ENCODE peak calls at places on chromosome 10, in five cellular contexts. One of them, this sample, is unnamed.

GRCh38 chr10:11264481-11265044 is 246.9 kb downstream of the CELF2 start:
- DNase-seq in mesenchymal stem cell: no peak
- DNase-seq in IMR-90: no peak
- DNase-seq in neuronal stem cell: no peak
- DNase-seq in mesendoderm: no peak
- DNase-seq in this sample: no peak

GRCh38 chr10:6275022-6275997 is 72.6 kb downstream of the PFKFB3 start:
- DNase-seq in IMR-90: peak; percentile 99
- DNase-seq in neuronal stem cell: peak; percentile 17
- DNase-seq in mesenchymal stem cell: peak; percentile 100
- DNase-seq in mesendoderm: peak; percentile 98
- DNase-seq in this sample: peak; percentile 80

GRCh38 chr10:21184216-21184615 is 287.1 kb upstream of the NEBL start:
- DNase-seq in mesenchymal stem cell: peak; percentile 52
- DNase-seq in neuronal stem cell: no peak
- DNase-seq in IMR-90: no peak
- DNase-seq in mesendoderm: no peak
- DNase-seq in this sample: no peak

GRCh38 chr10:124512600-124512999 is 51.0 kb downstream of the LHPP start:
- DNase-seq in mesendoderm: no peak
- DNase-seq in IMR-90: no peak
- DNase-seq in neuronal stem cell: no peak
- DNase-seq in mesenchymal stem cell: no peak
- DNase-seq in this sample: no peak

GRCh38 chr10:30000802-30001571 is 58.4 kb downstream of the JCAD start:
- DNase-seq in mesenchymal stem cell: peak; percentile 98
- DNase-seq in mesendoderm: no peak
- DNase-seq in IMR-90: peak; percentile 93
- DNase-seq in neuronal stem cell: no peak
- DNase-seq in this sample: no peak

GRCh38 chr10:27628631-27629030 is 117.0 kb downstream of the MKX start:
- DNase-seq in mesendoderm: no peak
- DNase-seq in IMR-90: no peak
- DNase-seq in mesenchymal stem cell: no peak
- DNase-seq in neuronal stem cell: no peak
- DNase-seq in this sample: no peak

GRCh38 chr10:2094171-2094570 is 356.8 kb upstream of the ADARB2 start:
- DNase-seq in mesendoderm: no peak
- DNase-seq in neuronal stem cell: no peak
- DNase-seq in IMR-90: no peak
- DNase-seq in mesenchymal stem cell: no peak
- DNase-seq in this sample: no peak

GRCh38 chr10:25933653-25934608 is at the start of gene MYO3A:
- DNase-seq in mesendoderm: peak; percentile 83
- DNase-seq in neuronal stem cell: peak; percentile 31
- DNase-seq in IMR-90: no peak
- DNase-seq in mesenchymal stem cell: no peak
- DNase-seq in this sample: peak; percentile 74

GRCh38 chr10:44039599-44039998 is 345.3 kb downstream of the CXCL12 start:
- DNase-seq in mesendoderm: no peak
- DNase-seq in mesenchymal stem cell: no peak
- DNase-seq in neuronal stem cell: no peak
- DNase-seq in IMR-90: no peak
- DNase-seq in this sample: no peak

GRCh38 chr10:114257488-114257887 is 18.4 kb downstream of the VWA2 start:
- DNase-seq in mesendoderm: peak; percentile 85
- DNase-seq in mesenchymal stem cell: peak; percentile 69
- DNase-seq in IMR-90: no peak
- DNase-seq in neuronal stem cell: no peak
- DNase-seq in this sample: no peak

GRCh38 chr10:31749981-31750850 is 178.4 kb downstream of the ARHGAP12 start:
- DNase-seq in mesendoderm: no peak
- DNase-seq in IMR-90: no peak
- DNase-seq in neuronal stem cell: no peak
- DNase-seq in mesenchymal stem cell: peak; percentile 38
- DNase-seq in this sample: no peak

GRCh38 chr10:59465089-59465488 is 102.7 kb upstream of the FAM13C start:
- DNase-seq in neuronal stem cell: no peak
- DNase-seq in IMR-90: peak; percentile 53
- DNase-seq in mesendoderm: peak; percentile 47
- DNase-seq in mesenchymal stem cell: peak; percentile 27
- DNase-seq in this sample: no peak

GRCh38 chr10:61063911-61064310 is 119.9 kb upstream of the RHOBTB1 start:
- DNase-seq in IMR-90: peak; percentile 23
- DNase-seq in mesendoderm: no peak
- DNase-seq in mesenchymal stem cell: no peak
- DNase-seq in neuronal stem cell: no peak
- DNase-seq in this sample: no peak

GRCh38 chr10:122001698-122002097 is 12.7 kb downstream of the TACC2 start:
- DNase-seq in neuronal stem cell: no peak
- DNase-seq in mesendoderm: no peak
- DNase-seq in mesenchymal stem cell: no peak
- DNase-seq in IMR-90: no peak
- DNase-seq in this sample: no peak

GRCh38 chr10:31615129-31615528 is 296.1 kb downstream of the ZEB1 start:
- DNase-seq in IMR-90: no peak
- DNase-seq in neuronal stem cell: no peak
- DNase-seq in mesendoderm: no peak
- DNase-seq in mesenchymal stem cell: no peak
- DNase-seq in this sample: no peak

GRCh38 chr10:60299961-60300883 is 89.5 kb downstream of the ANK3 start:
- DNase-seq in mesendoderm: peak; percentile 93
- DNase-seq in neuronal stem cell: peak; percentile 37
- DNase-seq in IMR-90: peak; percentile 52
- DNase-seq in mesenchymal stem cell: peak; percentile 95
- DNase-seq in this sample: peak; percentile 64

GRCh38 chr10:32095116-32095733 is 39.0 kb upstream of the KIF5B start:
- DNase-seq in IMR-90: no peak
- DNase-seq in mesendoderm: no peak
- DNase-seq in neuronal stem cell: no peak
- DNase-seq in mesenchymal stem cell: no peak
- DNase-seq in this sample: no peak

GRCh38 chr10:546971-547590 is 142.4 kb downstream of the DIP2C start:
- DNase-seq in mesendoderm: peak; percentile 88
- DNase-seq in neuronal stem cell: peak; percentile 12
- DNase-seq in mesenchymal stem cell: peak; percentile 25
- DNase-seq in IMR-90: peak; percentile 31
- DNase-seq in this sample: no peak

GRCh38 chr10:72186633-72187330 is 29.0 kb upstream of the ANAPC16 start:
- DNase-seq in neuronal stem cell: no peak
- DNase-seq in mesenchymal stem cell: peak; percentile 75
- DNase-seq in IMR-90: peak; percentile 41
- DNase-seq in mesendoderm: no peak
- DNase-seq in this sample: no peak

GRCh38 chr10:61452655-61453641 is at the start of gene TMEM26:
- DNase-seq in IMR-90: peak; percentile 30
- DNase-seq in mesenchymal stem cell: peak; percentile 74
- DNase-seq in neuronal stem cell: peak; percentile 39
- DNase-seq in mesendoderm: peak; percentile 72
- DNase-seq in this sample: peak; percentile 77

GRCh38 chr10:72276013-72276387 is 2.3 kb downstream of the DDIT4 start:
- DNase-seq in mesenchymal stem cell: no peak
- DNase-seq in mesendoderm: no peak
- DNase-seq in neuronal stem cell: no peak
- DNase-seq in IMR-90: no peak
- DNase-seq in this sample: no peak

GRCh38 chr10:98349508-98349922 is 65.5 kb downstream of the PYROXD2 start:
- DNase-seq in neuronal stem cell: no peak
- DNase-seq in IMR-90: peak; percentile 99
- DNase-seq in mesendoderm: no peak
- DNase-seq in mesenchymal stem cell: peak; percentile 95
- DNase-seq in this sample: no peak

GRCh38 chr10:91090761-91091529 is 129.5 kb upstream of the PCGF5 start:
- DNase-seq in mesenchymal stem cell: peak; percentile 17
- DNase-seq in mesendoderm: no peak
- DNase-seq in neuronal stem cell: no peak
- DNase-seq in IMR-90: no peak
- DNase-seq in this sample: no peak

GRCh38 chr10:112949875-112950507 is at the start of gene TCF7L2:
- DNase-seq in mesendoderm: peak; percentile 100
- DNase-seq in IMR-90: peak; percentile 95
- DNase-seq in neuronal stem cell: peak; percentile 99
- DNase-seq in mesenchymal stem cell: peak; percentile 98
- DNase-seq in this sample: peak; percentile 99

GRCh38 chr10:71998840-71999194 is 34.6 kb downstream of the CHST3 start:
- DNase-seq in mesendoderm: peak; percentile 61
- DNase-seq in IMR-90: peak; percentile 75
- DNase-seq in mesenchymal stem cell: peak; percentile 90
- DNase-seq in neuronal stem cell: no peak
- DNase-seq in this sample: peak; percentile 56

GRCh38 chr10:84288151-84288550 is 40.2 kb upstream of the CCSER2 start:
- DNase-seq in mesendoderm: no peak
- DNase-seq in mesenchymal stem cell: no peak
- DNase-seq in IMR-90: no peak
- DNase-seq in neuronal stem cell: no peak
- DNase-seq in this sample: no peak

GRCh38 chr10:34655286-34656170 is 159.6 kb downstream of the PARD3 start:
- DNase-seq in IMR-90: peak; percentile 75
- DNase-seq in mesenchymal stem cell: peak; percentile 78
- DNase-seq in neuronal stem cell: peak; percentile 63
- DNase-seq in mesendoderm: peak; percentile 91
- DNase-seq in this sample: no peak

GRCh38 chr10:74988055-74988773 is 123.2 kb upstream of the SAMD8 start:
- DNase-seq in neuronal stem cell: no peak
- DNase-seq in mesendoderm: no peak
- DNase-seq in mesenchymal stem cell: no peak
- DNase-seq in IMR-90: peak; percentile 43
- DNase-seq in this sample: no peak

GRCh38 chr10:89478085-89478738 is 57.2 kb downstream of the SLC16A12 start:
- DNase-seq in neuronal stem cell: no peak
- DNase-seq in mesenchymal stem cell: no peak
- DNase-seq in IMR-90: no peak
- DNase-seq in mesendoderm: peak; percentile 88
- DNase-seq in this sample: peak; percentile 31

GRCh38 chr10:128268015-128268722 is 141.9 kb upstream of the MKI67 start:
- DNase-seq in mesenchymal stem cell: peak; percentile 3
- DNase-seq in neuronal stem cell: peak; percentile 70
- DNase-seq in mesendoderm: peak; percentile 82
- DNase-seq in IMR-90: no peak
- DNase-seq in this sample: peak; percentile 89

GRCh38 chr10:128070721-128071416 is 55.4 kb downstream of the MKI67 start:
- DNase-seq in mesenchymal stem cell: no peak
- DNase-seq in mesendoderm: no peak
- DNase-seq in neuronal stem cell: no peak
- DNase-seq in IMR-90: no peak
- DNase-seq in this sample: no peak

GRCh38 chr10:111546216-111546615 is 469.4 kb downstream of the ADRA2A start:
- DNase-seq in mesenchymal stem cell: no peak
- DNase-seq in neuronal stem cell: no peak
- DNase-seq in IMR-90: no peak
- DNase-seq in mesendoderm: no peak
- DNase-seq in this sample: no peak

GRCh38 chr10:99304027-99304856 is 24.9 kb upstream of the CNNM1 start:
- DNase-seq in IMR-90: no peak
- DNase-seq in mesendoderm: peak; percentile 10
- DNase-seq in neuronal stem cell: no peak
- DNase-seq in mesenchymal stem cell: peak; percentile 29
- DNase-seq in this sample: no peak

DNA sequence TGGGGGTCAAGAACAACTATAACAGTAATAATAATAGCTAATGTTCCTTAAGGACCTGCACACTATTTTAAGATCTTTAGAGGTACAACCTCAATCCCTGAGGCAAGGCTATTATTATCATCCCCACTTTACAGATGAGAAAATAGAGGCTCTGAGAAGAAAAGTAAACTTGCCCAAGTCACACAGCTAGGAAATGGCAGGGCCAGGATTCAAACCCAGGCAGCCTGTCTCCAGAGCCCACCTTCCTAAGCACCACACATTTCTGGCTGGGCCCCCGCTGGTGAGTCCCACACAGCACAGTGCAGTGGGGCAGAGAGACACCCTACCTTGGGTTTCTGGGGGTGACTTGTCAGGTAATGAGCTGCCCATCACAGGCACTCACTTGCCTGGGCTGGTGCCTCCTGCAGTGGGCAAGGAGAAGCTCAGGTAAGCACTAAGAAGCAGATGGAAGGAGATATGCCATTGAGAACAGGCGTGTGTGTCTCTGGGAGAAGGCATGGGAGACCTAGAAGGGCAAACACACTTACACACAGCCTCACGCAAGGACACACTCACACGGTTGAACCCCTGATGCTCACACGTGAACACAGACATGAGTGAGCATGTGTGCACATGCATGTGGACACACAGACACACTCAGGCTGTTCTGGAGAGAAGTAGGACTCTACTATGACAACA is 104.4 kb upstream of the ZMIZ1 start:
- DNase-seq in mesenchymal stem cell: no peak
- DNase-seq in mesendoderm: peak; percentile 24
- DNase-seq in IMR-90: no peak
- DNase-seq in neuronal stem cell: no peak
- DNase-seq in this sample: no peak
- H3K18ac ChIP-seq in mesenchymal stem cell: peak overlapping the region; percentile 26
- H3K18ac ChIP-seq in mesendoderm: no peak overlapping the region
- H3K18ac ChIP-seq in IMR-90: peak overlapping the region; percentile 83
- H3K18ac ChIP-seq in neuronal stem cell: peak overlapping the region; percentile 97
- H3K18ac ChIP-seq in this sample: no peak overlapping the region

DNA sequence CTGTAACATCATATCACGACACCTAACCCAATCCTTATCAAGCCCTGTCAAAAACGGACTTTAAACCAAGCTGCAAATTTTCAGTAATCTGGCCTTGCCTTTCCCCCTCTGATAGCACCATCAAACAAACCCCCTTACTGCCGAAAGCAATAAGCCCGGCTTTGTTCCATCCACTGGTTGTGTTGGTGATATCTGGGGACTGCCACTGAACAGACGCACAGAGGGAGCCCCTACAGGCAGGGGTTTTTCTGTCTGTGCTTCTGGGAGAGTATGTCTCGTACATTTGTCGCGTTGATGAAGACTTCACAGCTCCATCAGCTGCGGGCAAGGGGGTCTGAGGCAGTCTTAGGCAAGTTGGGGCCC is 550 bp upstream of the PLAU start:
- DNase-seq in mesenchymal stem cell: peak; percentile 82
- DNase-seq in IMR-90: peak; percentile 43
- DNase-seq in neuronal stem cell: no peak
- DNase-seq in mesendoderm: peak; percentile 75
- DNase-seq in this sample: no peak
- H3K27ac ChIP-seq in mesenchymal stem cell: peak overlapping the region; percentile 84
- H3K27ac ChIP-seq in IMR-90: peak overlapping the region; percentile 91
- H3K27ac ChIP-seq in neuronal stem cell: no peak overlapping the region
- H3K27ac ChIP-seq in mesendoderm: peak overlapping the region; percentile 50
- H3K27ac ChIP-seq in this sample: no peak overlapping the region

GRCh38 chr10:13306103-13306502 is 6.2 kb upstream of the PHYH start:
- DNase-seq in mesendoderm: no peak
- DNase-seq in neuronal stem cell: no peak
- DNase-seq in IMR-90: no peak
- DNase-seq in mesenchymal stem cell: no peak
- DNase-seq in this sample: no peak
- H3K23ac ChIP-seq in mesendoderm: no peak overlapping the region
- H3K23ac ChIP-seq in neuronal stem cell: no peak overlapping the region
- H3K23ac ChIP-seq in IMR-90: no peak overlapping the region
- H3K23ac ChIP-seq in mesenchymal stem cell: peak overlapping the region; percentile 53
- H3K23ac ChIP-seq in this sample: no peak overlapping the region

GRCh38 chr10:80504897-80505465 is 32.7 kb upstream of the SH2D4B start:
- DNase-seq in mesendoderm: peak; percentile 43
- DNase-seq in IMR-90: no peak
- DNase-seq in mesenchymal stem cell: no peak
- DNase-seq in neuronal stem cell: no peak
- DNase-seq in this sample: no peak
- H3K18ac ChIP-seq in mesendoderm: no peak overlapping the region
- H3K18ac ChIP-seq in IMR-90: no peak overlapping the region
- H3K18ac ChIP-seq in mesenchymal stem cell: peak overlapping the region; percentile 71
- H3K18ac ChIP-seq in neuronal stem cell: peak overlapping the region; percentile 62
- H3K18ac ChIP-seq in this sample: no peak overlapping the region